ENCODE peak calls at places on chromosome 1, in five cellular contexts. X is NCI-H748 treated with DMSO at 0.1 percent for 48 hours, G is BJ, K is T-helper 2 cell, Y is GM12891. L is an unnamed sample.

GRCh38 chr1:185401019-185401418 is 84.0 kb upstream of the IVNS1ABP start:
- DNase-seq in X (no peak), G (no peak), K (no peak), Y (no peak), L (peak; percentile 85)

GRCh38 chr1:10687142-10687715 is 109.2 kb downstream of the CASZ1 start:
- DNase-seq in X (no peak), G (no peak), K (no peak), Y (no peak), L (no peak)

GRCh38 chr1:38614861-38615260 is 244.7 kb downstream of the RRAGC start:
- DNase-seq in X (no peak), G (no peak), K (no peak), Y (no peak), L (no peak)

GRCh38 chr1:178330153-178330552 is 166.6 kb downstream of the CLEC20A start:
- DNase-seq in X (no peak), G (no peak), K (no peak), Y (no peak), L (no peak)

GRCh38 chr1:40753142-40753882 is 30.3 kb upstream of the KCNQ4 start:
- DNase-seq in X (no peak), G (no peak), K (no peak), Y (peak; percentile 20), L (no peak)

GRCh38 chr1:162200096-162200847 is 130.8 kb downstream of the NOS1AP start:
- DNase-seq in X (no peak), G (no peak), K (no peak), Y (no peak), L (peak; percentile 40)

GRCh38 chr1:161486806-161487482 is 18.3 kb upstream of the FCGR2A start:
- DNase-seq in X (peak; percentile 49), G (no peak), K (peak; percentile 9), Y (peak; percentile 38), L (peak; percentile 74)

GRCh38 chr1:204438628-204439027 is 27.0 kb upstream of the PPP1R15B start:
- DNase-seq in X (no peak), G (peak; percentile 94), K (no peak), Y (no peak), L (peak; percentile 100)

GRCh38 chr1:233951804-233952203 is 47.3 kb downstream of the SLC35F3 start:
- DNase-seq in X (no peak), G (no peak), K (no peak), Y (no peak), L (no peak)

GRCh38 chr1:234529661-234530237 is 50.8 kb upstream of the TARBP1 start:
- DNase-seq in X (no peak), G (no peak), K (no peak), Y (no peak), L (no peak)

GRCh38 chr1:237961710-237962109 is 71.0 kb upstream of the ZP4 start:
- DNase-seq in X (no peak), G (no peak), K (no peak), Y (no peak), L (no peak)

GRCh38 chr1:243748706-243749283 is 101.2 kb downstream of the AKT3 start:
- DNase-seq in X (peak; percentile 54), G (no peak), K (no peak), Y (peak; percentile 34), L (peak; percentile 88)

GRCh38 chr1:53556657-53557227 is 97.5 kb downstream of the DMRTB1 start:
- DNase-seq in X (no peak), G (no peak), K (no peak), Y (no peak), L (no peak)

GRCh38 chr1:245463392-245464165 is 308.8 kb downstream of the KIF26B start:
- DNase-seq in X (no peak), G (no peak), K (no peak), Y (no peak), L (no peak)

GRCh38 chr1:203057831-203058673 is 27.8 kb downstream of the MYOG start:
- DNase-seq in X (no peak), G (peak; percentile 90), K (no peak), Y (no peak), L (no peak)

GRCh38 chr1:218164111-218164929 is 120.8 kb upstream of the RRP15 start:
- DNase-seq in X (peak; percentile 48), G (no peak), K (no peak), Y (no peak), L (peak; percentile 26)

GRCh38 chr1:55128418-55128817 is 86.7 kb downstream of the USP24 start:
- DNase-seq in X (no peak), G (no peak), K (no peak), Y (no peak), L (no peak)

GRCh38 chr1:24620678-24621077 is 22.4 kb upstream of the SRRM1 start:
- DNase-seq in X (no peak), G (no peak), K (no peak), Y (no peak), L (no peak)

GRCh38 chr1:58412071-58412580 is 134.4 kb downstream of the OMA1 start:
- DNase-seq in X (no peak), G (peak; percentile 50), K (no peak), Y (no peak), L (peak; percentile 51)

GRCh38 chr1:24912359-24913273 is 17.5 kb downstream of the RUNX3 start:
- DNase-seq in X (no peak), G (no peak), K (no peak), Y (no peak), L (no peak)

L was measured in iris pigment epithelial cell.